ENCODE peak calls at places on chromosome 9, in four cellular contexts. E, Z, H and K are unnamed samples.
A peak's percentile ranks its signal among the peaks of the same experiment; 100 is the strongest.

GRCh38 chr9:14752271-14752670 is 29.7 kb upstream of the CER1 start:
- DNase-seq in H (no peak), Z (no peak), E (no peak), K (no peak)

GRCh38 chr9:105439428-105439827 is 8.4 kb upstream of the FSD1L start:
- DNase-seq in Z (no peak), H (no peak), E (no peak), K (no peak)

GRCh38 chr9:11159318-11159862 is 546.6 kb upstream of the PTPRD start:
- DNase-seq in H (no peak), E (no peak), Z (no peak), K (no peak)

GRCh38 chr9:70490478-70490877 is 76.0 kb upstream of the KLF9 start:
- DNase-seq in H (no peak), Z (no peak), E (no peak), K (no peak)

GRCh38 chr9:32706004-32706749 is 70.7 kb upstream of the TAF1L start:
- DNase-seq in E (no peak), Z (no peak), H (no peak), K (no peak)

GRCh38 chr9:28810375-28811075 is 1237.2 kb upstream of the C9orf72 start:
- DNase-seq in E (no peak), H (no peak), Z (no peak), K (no peak)

GRCh38 chr9:132671620-132672412 is 1.6 kb downstream of the GTF3C4 start:
- DNase-seq in E (no peak), Z (no peak), H (no peak), K (no peak)

GRCh38 chr9:129225815-129226214 is 47.8 kb upstream of the IER5L start:
- DNase-seq in H (no peak), E (no peak), Z (peak; percentile 60), K (no peak)

GRCh38 chr9:3769646-3770045 is 243.8 kb upstream of the RFX3 start:
- DNase-seq in H (no peak), Z (no peak), E (no peak), K (no peak)

GRCh38 chr9:133356391-133357091 is at the start of the genes SURF1 and SURF2:
- DNase-seq in Z (peak; percentile 93), H (no peak), E (peak; percentile 95), K (peak; percentile 88)

GRCh38 chr9:3971391-3972082 is 328.3 kb downstream of the GLIS3 start:
- DNase-seq in Z (no peak), H (no peak), E (no peak), K (no peak)

GRCh38 chr9:2809692-2810423 is 34.0 kb downstream of the PUM3 start:
- DNase-seq in E (no peak), Z (no peak), H (no peak), K (no peak)

GRCh38 chr9:107749787-107750444 is 260.3 kb upstream of the KLF4 start:
- DNase-seq in E (peak; percentile 96), Z (peak; percentile 76), H (peak; percentile 13), K (peak; percentile 91)

GRCh38 chr9:128913048-128913900 is 7.5 kb upstream of the PHYHD1 start:
- DNase-seq in E (no peak), Z (no peak), H (no peak), K (no peak)

GRCh38 chr9:96158147-96158546 is 143.8 kb downstream of the HSD17B3 start:
- DNase-seq in Z (no peak), H (no peak), E (no peak), K (no peak)

GRCh38 chr9:125889122-125889523 is 141.9 kb downstream of the PBX3 start:
- DNase-seq in Z (no peak), H (no peak), E (peak; percentile 79), K (no peak)

GRCh38 chr9:3954950-3955670 is 344.8 kb downstream of the GLIS3 start:
- DNase-seq in E (no peak), Z (no peak), H (no peak), K (no peak)

DNA sequence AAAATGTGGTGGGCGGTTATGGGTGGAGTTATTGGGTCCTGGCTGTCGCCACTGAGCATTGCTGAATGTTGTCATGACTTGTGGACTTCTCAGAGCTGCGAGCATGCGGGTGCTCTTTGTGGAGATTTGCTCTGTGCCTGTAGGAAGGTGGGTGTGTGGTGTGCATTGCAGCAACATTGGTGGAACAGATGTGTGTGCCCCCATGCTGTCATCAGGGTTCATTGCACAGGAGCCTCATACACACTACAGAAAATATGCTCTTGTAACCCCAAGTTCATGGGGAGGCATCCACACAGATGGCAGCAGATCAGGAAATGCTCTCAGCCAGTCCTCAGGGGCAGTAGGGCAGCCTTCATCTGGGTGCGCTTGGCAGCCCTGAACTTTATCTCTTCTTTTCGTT is 55.9 kb upstream of the PHF2 start:
- DNase-seq in E (no peak), H (no peak), Z (no peak), K (no peak)
- TF ChIP-seq CTCF in E (no peak), H (no peak), Z (no peak), K (no peak)

GRCh38 chr9:114791312-114791711 is 14.5 kb downstream of the TNFSF15 start:
- DNase-seq in Z (no peak), H (no peak), E (no peak), K (no peak)
- TF ChIP-seq POLR2A in Z (no peak), H (no peak), E (no peak), K (no peak)

DNA sequence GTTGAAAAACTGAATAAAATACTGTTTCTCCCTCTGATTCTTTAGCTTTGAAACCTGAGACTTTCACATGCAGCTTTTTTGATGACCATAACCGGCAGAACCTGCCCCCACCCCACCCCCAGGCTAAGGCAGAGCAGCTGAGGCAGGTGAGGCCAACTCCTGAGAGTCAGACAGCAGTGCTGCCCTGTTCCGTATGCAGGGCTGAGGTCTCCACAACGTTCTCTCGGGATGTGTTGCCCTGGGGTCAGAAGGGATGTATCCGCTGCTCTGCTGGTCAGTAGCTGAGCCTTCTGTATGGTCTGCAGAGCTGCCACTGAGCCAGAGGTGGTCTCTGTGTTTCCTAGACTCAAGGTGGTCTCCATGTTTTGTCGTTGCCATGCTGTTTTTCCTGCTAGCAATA is 190.5 kb downstream of the AOPEP start:
- DNase-seq in Z (no peak), E (peak; percentile 54), H (no peak), K (no peak)
- TF ChIP-seq CTCF in Z (no peak), E (no peak), H (no peak), K (no peak)

GRCh38 chr9:75229605-75230332 is 141.5 kb downstream of the OSTF1 start:
- DNase-seq in H (no peak), E (no peak), Z (peak; percentile 77), K (peak; percentile 91)
- TF ChIP-seq POLR2A in H (no peak), E (no peak), Z (no peak), K (no peak)

GRCh38 chr9:87249029-87249428 is 248.6 kb upstream of the DAPK1 start:
- DNase-seq in E (no peak), Z (no peak), H (no peak), K (no peak)

GRCh38 chr9:87245271-87245670 is 252.4 kb upstream of the DAPK1 start:
- DNase-seq in E (no peak), Z (no peak), H (no peak), K (no peak)

GRCh38 chr9:87255437-87256155 is 242.1 kb upstream of the DAPK1 start:
- DNase-seq in E (no peak), Z (no peak), H (no peak), K (no peak)

GRCh38 chr9:87250205-87250604 is 247.5 kb upstream of the DAPK1 start:
- DNase-seq in Z (no peak), E (no peak), H (no peak), K (no peak)
- TF ChIP-seq CTCF in Z (no peak), E (no peak), H (no peak), K (no peak)

GRCh38 chr9:124267271-124267807 is 9.6 kb downstream of the NEK6 start:
- DNase-seq in E (no peak), Z (peak; percentile 73), H (no peak), K (peak; percentile 91)
- TF ChIP-seq POLR2A in E (no peak), Z (peak; percentile 35), H (no peak), K (no peak)

GRCh38 chr9:127224178-127224882 is 40.2 kb upstream of the GARNL3 start:
- DNase-seq in E (peak; percentile 96), H (peak; percentile 50), Z (peak; percentile 94), K (peak; percentile 94)

GRCh38 chr9:127224883-127225739 is 39.5 kb upstream of the GARNL3 start:
- DNase-seq in H (peak; percentile 90), Z (peak; percentile 98), E (peak; percentile 99), K (peak; percentile 97)

GRCh38 chr9:127223810-127224177 is 40.8 kb upstream of the GARNL3 start:
- DNase-seq in Z (no peak), E (no peak), H (no peak), K (peak; percentile 28)

GRCh38 chr9:127223266-127223665 is 41.3 kb upstream of the GARNL3 start:
- DNase-seq in E (no peak), Z (no peak), H (no peak), K (no peak)

DNA sequence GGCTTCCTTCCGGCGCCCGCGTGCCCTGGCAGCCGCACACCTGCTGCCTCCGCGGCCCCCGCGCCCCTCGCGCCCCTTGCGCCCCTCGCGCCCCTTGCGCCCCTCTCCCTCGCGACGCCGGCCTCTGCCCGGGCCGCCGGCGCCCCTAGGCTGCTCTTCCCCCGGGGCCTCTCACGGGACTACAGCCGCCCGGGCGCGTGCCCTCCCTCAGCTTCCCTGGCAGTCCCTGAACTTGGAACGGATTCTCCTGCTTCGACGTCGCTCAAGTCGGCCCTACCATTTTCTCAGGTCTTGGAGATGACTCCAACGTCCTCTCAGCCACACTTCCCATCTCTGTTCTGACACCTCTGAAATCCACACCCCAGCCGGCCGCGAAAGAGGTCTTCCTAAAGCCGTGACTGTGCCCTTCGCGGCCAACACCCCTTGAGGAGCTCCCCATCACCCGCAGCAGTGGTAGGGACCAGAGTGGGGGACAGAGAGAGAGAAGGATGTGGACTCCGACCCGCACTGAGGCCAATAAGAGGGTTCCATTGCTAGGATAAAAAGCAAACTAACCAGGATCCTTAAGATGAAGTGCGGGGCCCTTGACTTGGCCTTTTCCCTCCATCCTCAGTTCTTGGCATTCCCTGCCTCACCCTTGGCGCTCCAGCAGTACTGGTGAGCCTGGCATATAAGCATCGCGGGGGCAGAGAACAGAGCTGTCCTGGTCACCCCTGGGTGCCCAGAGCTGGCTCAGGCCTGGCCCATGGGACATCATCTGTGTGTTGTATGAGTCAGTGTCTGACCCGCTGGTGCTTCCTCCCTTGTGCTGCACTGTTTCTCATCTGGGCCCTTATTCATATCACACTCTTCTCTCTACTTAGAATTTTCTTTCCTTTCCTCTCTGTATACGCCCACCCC is 38.6 kb upstream of the GARNL3 start:
- DNase-seq in E (no peak), Z (no peak), H (no peak), K (no peak)
- TF ChIP-seq CTCF in E (no peak), Z (no peak), H (no peak), K (no peak)